ENCODE peak calls at places on chromosomes 5 and 9, in nine cellular contexts. G, V, I, W, U, L, E, A and S are unnamed samples.

GRCh38 chr9:10242255-10242654 is 370.5 kb downstream of the PTPRD start:
- DNase-seq in U (no peak), A (no peak), E (no peak), L (no peak), W (no peak), I (no peak), G (no peak), V (no peak), S (no peak)

GRCh38 chr5:134581241-134581981 is 51.2 kb downstream of the SAR1B start:
- DNase-seq in A (peak; percentile 79), W (peak; percentile 46), G (no peak), I (no peak), V (no peak), E (peak; percentile 62), U (no peak), L (peak; percentile 7), S (no peak)

GRCh38 chr5:109191153-109191558 is 218.6 kb downstream of the PJA2 start:
- DNase-seq in V (no peak), U (no peak), I (no peak), W (no peak), E (no peak), G (no peak), L (peak; percentile 16), A (no peak), S (peak; percentile 81)

GRCh38 chr5:132826424-132827082 is 3.9 kb downstream of the SHROOM1 start:
- DNase-seq in A (no peak), E (no peak), G (no peak), I (no peak), U (no peak), L (no peak), V (no peak), W (no peak), S (no peak)

GRCh38 chr5:178113141-178113787 is at the start of gene N4BP3:
- DNase-seq in L (peak; percentile 79), W (no peak), E (peak; percentile 64), U (no peak), V (peak; percentile 83), G (peak; percentile 92), I (peak; percentile 52), A (no peak), S (peak; percentile 58)

GRCh38 chr9:971901-972511 is 4.4 kb upstream of the DMRT3 start:
- DNase-seq in G (no peak), E (no peak), L (peak; percentile 46), I (no peak), V (peak; percentile 58), A (no peak), W (no peak), U (no peak), S (no peak)

GRCh38 chr9:36163049-36163839 is 5.9 kb upstream of the CCIN start:
- DNase-seq in U (peak; percentile 54), L (no peak), V (peak; percentile 96), G (no peak), W (peak; percentile 83), A (no peak), I (no peak), E (peak; percentile 95), S (no peak)

GRCh38 chr5:58759745-58760144 is 176.9 kb downstream of the RAB3C start:
- DNase-seq in A (no peak), G (no peak), W (no peak), V (no peak), I (no peak), U (no peak), E (no peak), L (no peak), S (peak; percentile 33)

GRCh38 chr5:107442452-107442851 is 228.3 kb downstream of the EFNA5 start:
- DNase-seq in E (no peak), L (no peak), I (no peak), W (no peak), A (no peak), G (no peak), V (no peak), U (no peak), S (no peak)

GRCh38 chr5:96661841-96662724 is at the start of gene CAST:
- DNase-seq in I (peak; percentile 79), G (peak; percentile 97), L (peak; percentile 92), V (peak; percentile 94), E (peak; percentile 88), A (peak; percentile 97), W (peak; percentile 92), U (peak; percentile 84), S (peak; percentile 75)
- TF ChIP-seq POLR2A in I (peak; percentile 51), G (no peak), L (peak; percentile 77), V (peak; percentile 75), E (no peak), A (peak; percentile 46), W (peak; percentile 31), U (peak; percentile 42), S (no peak)

GRCh38 chr5:112977440-112977861 is 853 bp downstream of the DCP2 start:
- DNase-seq in V (no peak), A (no peak), E (no peak), W (no peak), L (no peak), G (no peak), I (no peak), U (no peak), S (peak; percentile 55)

GRCh38 chr5:112975721-112976431 is 722 bp upstream of the DCP2 start:
- DNase-seq in W (no peak), E (no peak), L (no peak), G (no peak), I (no peak), A (no peak), V (no peak), U (no peak), S (no peak)

GRCh38 chr5:112978836-112979235 is 2.2 kb downstream of the DCP2 start:
- DNase-seq in A (no peak), V (no peak), G (no peak), I (no peak), E (no peak), W (no peak), U (no peak), L (no peak), S (peak; percentile 4)

GRCh38 chr5:112974901-112975300 is 1.7 kb upstream of the DCP2 start:
- DNase-seq in U (no peak), V (no peak), A (no peak), W (no peak), G (no peak), L (no peak), E (no peak), I (no peak), S (no peak)

GRCh38 chr5:112976432-112977309 is at the start of gene DCP2:
- DNase-seq in G (peak; percentile 98), E (peak; percentile 96), L (peak; percentile 95), I (peak; percentile 96), U (peak; percentile 99), V (peak; percentile 96), W (peak; percentile 94), A (peak; percentile 95), S (peak; percentile 99)
- TF ChIP-seq POLR2A in G (peak; percentile 20), E (peak; percentile 71), L (peak; percentile 83), I (peak; percentile 85), U (peak; percentile 86), V (peak; percentile 82), W (peak; percentile 63), A (peak; percentile 76), S (peak; percentile 99)

GRCh38 chr5:74766348-74766886 is 500 bp downstream of the GFM2 start:
- DNase-seq in V (no peak), U (peak; percentile 19), W (no peak), L (no peak), I (no peak), E (no peak), A (no peak), G (no peak), S (peak; percentile 80)

GRCh38 chr5:74765929-74766328 is 988 bp downstream of the GFM2 start:
- DNase-seq in W (no peak), E (no peak), A (no peak), L (no peak), U (no peak), G (peak; percentile 79), V (no peak), I (no peak), S (no peak)

GRCh38 chr5:74765201-74765600 is 1.7 kb downstream of the GFM2 start:
- DNase-seq in U (peak; percentile 48), E (no peak), A (no peak), G (no peak), V (no peak), L (no peak), I (no peak), W (no peak), S (no peak)

GRCh38 chr5:74767579-74767913 is 497 bp downstream of the NSA2 start:
- DNase-seq in I (no peak), G (no peak), L (peak; percentile 25), E (no peak), V (no peak), W (no peak), U (peak; percentile 16), A (no peak), S (peak; percentile 75)

DNA sequence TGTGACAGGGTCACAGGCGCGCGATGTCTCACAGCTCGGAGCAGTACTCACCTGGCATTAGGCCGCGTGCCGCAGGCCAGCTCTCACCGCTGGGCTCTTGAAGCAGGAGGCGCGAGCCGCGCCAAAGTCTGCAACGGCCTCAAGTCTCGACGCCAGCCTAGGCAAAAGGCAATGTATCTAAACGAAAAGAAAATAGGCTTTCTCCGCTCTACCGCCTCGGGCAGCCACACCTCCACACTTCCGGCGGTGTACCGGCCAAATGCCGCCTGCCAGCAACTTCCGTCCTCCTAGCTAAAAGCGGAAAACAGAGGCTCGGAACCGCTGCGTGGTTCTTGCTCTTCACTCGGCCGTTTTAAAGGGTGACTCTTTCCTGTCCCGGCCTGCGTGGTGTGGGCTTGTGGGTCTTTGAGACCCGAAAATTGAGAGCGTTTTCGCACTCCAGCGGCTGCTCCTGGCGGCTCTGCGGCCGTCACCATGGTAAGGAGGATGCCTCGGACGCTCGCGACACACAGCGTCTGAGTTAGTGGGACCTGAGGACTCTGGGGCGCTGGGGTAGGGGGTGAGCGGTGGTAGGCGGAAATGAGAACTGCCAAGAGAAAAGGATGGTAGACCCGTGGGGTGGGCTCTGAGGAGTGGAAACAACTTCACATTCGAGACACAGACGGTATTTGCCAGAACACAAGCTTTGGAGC is at the start of the genes GFM2 and NSA2:
- DNase-seq in V (peak; percentile 88), L (peak; percentile 94), W (peak; percentile 92), G (peak; percentile 96), I (peak; percentile 83), U (peak; percentile 87), E (peak; percentile 95), A (peak; percentile 94), S (peak; percentile 96)
- TF ChIP-seq POLR2A in V (peak; percentile 53), L (peak; percentile 40), W (peak; percentile 39), G (no peak), I (no peak), U (peak; percentile 64), E (peak; percentile 45), A (no peak), S (peak; percentile 66)

DNA sequence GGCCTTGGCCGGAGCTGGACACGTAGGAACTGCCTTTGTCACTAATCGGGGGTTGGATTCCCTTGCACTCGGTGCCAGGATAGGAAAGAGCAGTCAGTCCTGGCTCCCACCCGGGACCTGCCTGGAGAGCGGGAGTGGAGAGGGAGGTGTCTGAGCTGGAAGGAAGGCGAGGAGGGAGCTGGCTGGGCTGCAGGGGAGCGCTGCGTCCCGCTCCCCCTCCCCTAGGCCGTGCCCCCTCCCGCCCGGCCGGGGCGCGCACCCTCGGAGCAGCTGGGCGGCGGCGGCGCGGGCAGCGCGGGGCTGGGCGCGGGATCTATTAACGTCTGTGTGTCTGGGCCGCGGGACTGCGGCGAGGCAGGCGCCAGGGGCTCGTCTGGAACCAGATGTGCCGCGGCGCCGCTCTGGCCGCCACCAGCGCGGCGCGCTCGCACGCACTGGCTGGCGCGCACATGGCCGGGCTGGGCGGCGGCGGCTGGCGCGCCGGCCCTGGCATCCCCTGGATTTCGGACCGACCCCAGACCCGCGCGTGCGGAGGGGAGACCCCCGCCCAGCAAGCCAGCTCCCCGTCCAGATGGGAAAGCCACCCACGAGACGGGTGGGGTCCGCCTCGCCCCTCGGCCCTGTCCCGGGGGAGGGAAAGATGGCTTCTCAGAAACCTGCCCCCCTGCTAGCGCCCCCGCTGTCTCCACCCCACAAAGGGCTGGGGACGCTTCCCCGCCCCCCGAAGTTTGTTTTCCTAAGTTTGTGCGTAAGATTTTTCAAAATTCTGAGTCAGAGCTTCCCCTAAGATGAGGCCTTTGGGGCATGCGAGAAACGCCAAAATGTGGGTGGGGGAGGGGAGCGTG is 31.9 kb downstream of the PRRX2 start:
- DNase-seq in G (no peak), U (no peak), L (peak; percentile 15), A (no peak), E (peak; percentile 66), W (peak; percentile 64), V (peak; percentile 15), I (no peak), S (no peak)
- TF ChIP-seq POLR2A in G (no peak), U (no peak), L (no peak), A (no peak), E (no peak), W (peak; percentile 19), V (no peak), I (no peak), S (no peak)